ENCODE peak calls at places on chromosome 11, in seven cellular contexts. K is HFF-Myc; V is keratinocyte; T is A673; I is stimulated activated CD4-positive, alpha-beta T cell treated with anti-CD3 and anti-CD28 coated beads, Interleukin-12 subunit alpha, Interleukin-12 subunit beta, amount 100 ng/mL, for 24 hours; W is left lung; N is IMR-90. Y is an unnamed sample.

GRCh38 chr11:3824714-3825472 is 15.9 kb downstream of the RHOG start:
- DNase-seq in N (no peak), W (peak; percentile 67), I (peak; percentile 79), T (peak; percentile 54), K (no peak), V (no peak), Y (no peak)

GRCh38 chr11:33916736-33917135 is 24.9 kb upstream of the LMO2 start:
- DNase-seq in T (no peak), I (no peak), W (no peak), K (no peak), V (no peak), N (no peak), Y (no peak)

GRCh38 chr11:130427581-130428211 is 713 bp downstream of the ADAMTS8 start:
- DNase-seq in N (no peak), K (no peak), W (no peak), T (no peak), I (no peak), V (no peak), Y (no peak)

GRCh38 chr11:74256370-74257133 is 54.9 kb downstream of the P4HA3 start:
- DNase-seq in N (no peak), W (no peak), K (no peak), V (no peak), T (no peak), I (no peak), Y (no peak)

GRCh38 chr11:45106006-45106405 is 40.4 kb upstream of the PRDM11 start:
- DNase-seq in T (no peak), V (no peak), K (no peak), W (no peak), I (no peak), N (no peak), Y (no peak)

GRCh38 chr11:72015511-72016061 is 16.9 kb downstream of the IL18BP start:
- DNase-seq in V (no peak), N (peak; percentile 24), T (no peak), K (no peak), W (no peak), I (no peak), Y (no peak)

GRCh38 chr11:84543367-84544159 is 1083.6 kb downstream of the DLG2 start:
- DNase-seq in V (no peak), N (no peak), T (peak; percentile 7), W (no peak), I (no peak), K (no peak), Y (no peak)

GRCh38 chr11:74820763-74821162 is 72.1 kb downstream of the RNF169 start:
- DNase-seq in K (peak; percentile 72), W (no peak), I (no peak), T (peak; percentile 53), N (peak; percentile 99), V (peak; percentile 17), Y (no peak)

GRCh38 chr11:79076526-79077115 is 364.2 kb downstream of the TENM4 start:
- DNase-seq in V (no peak), T (peak; percentile 61), I (peak; percentile 11), W (no peak), N (no peak), K (no peak), Y (no peak)

GRCh38 chr11:62544521-62545436 is 1.8 kb downstream of the AHNAK start:
- DNase-seq in W (peak; percentile 44), N (no peak), T (peak; percentile 50), I (no peak), V (no peak), K (no peak), Y (no peak)

GRCh38 chr11:134358165-134358852 is 26.5 kb downstream of the GLB1L2 start:
- DNase-seq in I (no peak), K (no peak), T (no peak), W (peak; percentile 25), V (no peak), N (no peak), Y (no peak)

GRCh38 chr11:111612211-111612610 is 10.0 kb downstream of the SIK2 start:
- DNase-seq in K (no peak), V (no peak), I (no peak), N (peak; percentile 78), W (no peak), T (peak; percentile 39), Y (no peak)

GRCh38 chr11:76599041-76600013 is 71.2 kb downstream of the LRRC32 start:
- DNase-seq in W (no peak), V (no peak), N (peak; percentile 50), I (no peak), T (no peak), K (no peak), Y (no peak)

GRCh38 chr11:67632175-67632981 is 2.6 kb upstream of the NUDT8 start:
- DNase-seq in K (no peak), V (no peak), N (no peak), W (peak; percentile 51), I (no peak), T (no peak), Y (no peak)

GRCh38 chr11:44939673-44940072 is 11.0 kb downstream of the TP53I11 start:
- DNase-seq in W (no peak), K (no peak), I (no peak), V (no peak), N (no peak), T (peak; percentile 72), Y (no peak)

GRCh38 chr11:62889484-62890437 is 9.1 kb downstream of the SLC3A2 start:
- DNase-seq in W (no peak), V (no peak), K (no peak), T (no peak), N (peak; percentile 23), I (no peak), Y (no peak)

GRCh38 chr11:109309153-109309552 is 112.8 kb upstream of the C11orf87 start:
- DNase-seq in K (no peak), T (peak; percentile 53), V (no peak), I (no peak), N (no peak), W (no peak), Y (no peak)

GRCh38 chr11:117000741-117001096 is 97.5 kb downstream of the SIK3 start:
- DNase-seq in K (no peak), T (peak; percentile 51), I (no peak), W (no peak), N (no peak), V (no peak), Y (no peak)

GRCh38 chr11:100687630-100688395 is 725 bp downstream of the ARHGAP42 start:
- DNase-seq in K (peak; percentile 52), I (no peak), T (peak; percentile 87), N (peak; percentile 85), V (peak; percentile 35), W (peak; percentile 43), Y (no peak)

GRCh38 chr11:7165911-7166310 is 77.1 kb downstream of the RBMXL2 start:
- DNase-seq in T (peak; percentile 7), K (no peak), W (no peak), V (no peak), N (no peak), I (no peak), Y (no peak)

GRCh38 chr11:13876423-13876822 is 86.1 kb upstream of the SPON1 start:
- DNase-seq in W (no peak), K (no peak), V (no peak), I (no peak), T (no peak), N (no peak), Y (no peak)